ENCODE peak calls at places on chromosomes 7 and 10, in ten cellular contexts. K is HuH-7; C is T1000; Z is BJ; Y is brain microvascular endothelial cell; D is NK-92 treated with Interleukin-12 subunit alpha and Interleukin-12 subunit beta, amount 100 ng/mL, for 24 hours; I is tibial nerve; J is stimulated activated CD8-positive, alpha-beta memory T cell treated with anti-CD3 and anti-CD28 coated beads, Interleukin-2, amount 100 ng/mL, for 48 hours; U is hepatic stellate cell; S is RWPE1. F is an unnamed sample.

GRCh38 chr7:98281757-98282652 is 519 bp downstream of the BRI3 start:
- DNase-seq in J (peak), C (no peak), D (no peak), K (no peak), S (no peak), U (no peak), Y (no peak), I (peak), Z (no peak), F (peak)

GRCh38 chr7:67913604-67914003 is 917.0 kb downstream of the TYW1 start:
- DNase-seq in U (no peak), J (no peak), C (peak), K (no peak), Z (no peak), Y (no peak), D (peak), S (no peak), I (no peak), F (no peak)

GRCh38 chr10:48533951-48534720 is 70.7 kb downstream of the ARHGAP22 start:
- DNase-seq in J (no peak), S (no peak), U (no peak), D (no peak), C (no peak), I (no peak), Y (no peak), Z (no peak), K (no peak), F (peak)

GRCh38 chr10:70178139-70178725 is 7.9 kb upstream of the SAR1A start:
- DNase-seq in I (no peak), Z (no peak), D (no peak), C (no peak), K (no peak), S (no peak), J (no peak), Y (no peak), U (no peak), F (no peak)

GRCh38 chr10:408223-408622 is 273.0 kb downstream of the ZMYND11 start:
- DNase-seq in K (no peak), Y (no peak), C (no peak), S (no peak), U (no peak), J (no peak), D (no peak), I (no peak), Z (peak), F (no peak)

GRCh38 chr10:69549959-69550358 is 23.3 kb downstream of the NEUROG3 start:
- DNase-seq in K (no peak), Y (no peak), U (no peak), C (no peak), S (no peak), I (no peak), D (no peak), J (no peak), Z (no peak), F (no peak)

GRCh38 chr10:61761825-61762217 is 99.1 kb downstream of the CABCOCO1 start:
- DNase-seq in K (no peak), D (no peak), Y (no peak), S (no peak), C (no peak), I (no peak), U (no peak), Z (no peak), J (no peak), F (no peak)

GRCh38 chr7:13903997-13904396 is 85.5 kb downstream of the ETV1 start:
- DNase-seq in K (peak), S (no peak), D (no peak), Z (peak), I (no peak), U (no peak), J (no peak), C (no peak), Y (no peak), F (no peak)

GRCh38 chr7:47266131-47266706 is 315.7 kb downstream of the TNS3 start:
- DNase-seq in J (peak), Z (peak), Y (peak), U (peak), D (no peak), C (peak), I (no peak), S (peak), K (peak), F (peak)

GRCh38 chr10:49385939-49386922 is 9.7 kb downstream of the DRGX start:
- DNase-seq in K (no peak), J (no peak), U (no peak), D (no peak), S (no peak), C (no peak), Y (no peak), I (no peak), Z (no peak), F (no peak)

GRCh38 chr7:139075031-139075652 is 34.4 kb downstream of the ZC3HAV1 start:
- DNase-seq in K (peak), Y (peak), Z (peak), U (peak), I (peak), S (peak), D (peak), C (peak), J (no peak), F (peak)

GRCh38 chr10:66586073-66586472 is 339.8 kb upstream of the LRRTM3 start:
- DNase-seq in I (no peak), K (no peak), D (no peak), C (no peak), Z (no peak), S (no peak), J (no peak), Y (peak), U (no peak), F (peak)

GRCh38 chr7:150379590-150380379 is 655 bp downstream of the ZNF775 start:
- DNase-seq in Z (no peak), D (no peak), I (no peak), K (no peak), Y (no peak), U (peak), C (no peak), S (no peak), J (no peak), F (peak)

GRCh38 chr10:124646483-124647352 is 97.5 kb downstream of the FAM53B start:
- DNase-seq in J (no peak), K (no peak), C (no peak), S (peak), D (no peak), Z (peak), I (peak), Y (peak), U (peak), F (no peak)

GRCh38 chr7:151013356-151013727 is 11.0 kb downstream of the ATG9B start:
- DNase-seq in J (no peak), U (no peak), Z (no peak), K (no peak), I (no peak), C (no peak), S (no peak), D (no peak), Y (no peak), F (no peak)

GRCh38 chr10:49446031-49446430 is 50.1 kb upstream of the DRGX start:
- DNase-seq in Y (peak), Z (no peak), I (no peak), S (no peak), K (no peak), J (no peak), C (no peak), D (no peak), U (no peak), F (no peak)

GRCh38 chr10:49379596-49380410 is 16.1 kb downstream of the DRGX start:
- DNase-seq in C (no peak), I (no peak), D (no peak), J (no peak), K (peak), Z (no peak), Y (no peak), S (peak), U (peak), F (peak)

GRCh38 chr7:2157473-2158279 is 75.1 kb downstream of the MAD1L1 start:
- DNase-seq in Y (peak), K (peak), C (peak), S (no peak), J (no peak), D (no peak), Z (peak), I (peak), U (peak), F (no peak)

GRCh38 chr7:80273327-80273726 is 138.7 kb downstream of the GNAI1 start:
- DNase-seq in D (no peak), I (no peak), Y (no peak), Z (no peak), C (no peak), S (peak), U (no peak), J (no peak), K (no peak), F (no peak)

GRCh38 chr7:84190016-84190705 is 4.4 kb downstream of the SEMA3A start:
- DNase-seq in I (no peak), Z (no peak), J (no peak), C (no peak), U (no peak), K (no peak), D (no peak), S (no peak), Y (no peak), F (no peak)

GRCh38 chr10:78729366-78729765 is 339.4 kb upstream of the ZMIZ1 start:
- DNase-seq in U (no peak), S (no peak), K (no peak), J (no peak), I (no peak), D (no peak), Z (no peak), Y (no peak), C (no peak), F (no peak)

GRCh38 chr10:75788394-75789205 is 357.2 kb downstream of the LRMDA start:
- DNase-seq in J (no peak), D (no peak), U (no peak), Z (no peak), S (no peak), Y (no peak), K (no peak), I (no peak), C (no peak), F (no peak)

GRCh38 chr10:79007037-79007842 is 61.5 kb upstream of the ZMIZ1 start:
- DNase-seq in D (no peak), K (no peak), Z (no peak), Y (no peak), S (no peak), J (no peak), I (peak), C (no peak), U (no peak), F (no peak)

GRCh38 chr10:110268931-110269640 is 35.6 kb downstream of the SMNDC1 start:
- DNase-seq in Z (no peak), U (no peak), K (no peak), Y (no peak), J (no peak), I (no peak), S (no peak), C (no peak), D (no peak), F (no peak)

GRCh38 chr10:61992683-61993629 is 91.5 kb downstream of the ARID5B start:
- DNase-seq in K (no peak), D (peak), C (no peak), S (peak), I (peak), Y (peak), Z (peak), J (no peak), U (peak), F (no peak)

GRCh38 chr7:37297546-37297945 is 151.1 kb downstream of the ELMO1 start:
- DNase-seq in J (no peak), K (no peak), Z (no peak), S (no peak), U (no peak), C (no peak), I (no peak), D (no peak), Y (no peak), F (no peak)

GRCh38 chr7:139753079-139753692 is 24.6 kb downstream of the HIPK2 start:
- DNase-seq in S (no peak), U (peak), Y (no peak), K (peak), Z (no peak), D (no peak), I (no peak), J (no peak), C (no peak), F (peak)

GRCh38 chr10:79385804-79386531 is 38.7 kb downstream of the PPIF start:
- DNase-seq in Y (no peak), K (peak), I (peak), S (no peak), C (no peak), D (no peak), Z (no peak), J (no peak), U (peak), F (peak)

GRCh38 chr7:72042855-72043254 is 369.3 kb downstream of the CALN1 start:
- DNase-seq in C (no peak), Y (no peak), D (no peak), I (no peak), S (no peak), Z (no peak), U (no peak), K (no peak), J (no peak), F (no peak)

GRCh38 chr10:21194510-21194993 is 297.4 kb upstream of the NEBL start:
- DNase-seq in S (peak), K (no peak), D (no peak), I (no peak), C (peak), J (no peak), Y (no peak), Z (no peak), U (no peak), F (no peak)

GRCh38 chr10:28991738-28992270 is 297.1 kb upstream of the LYZL1 start:
- DNase-seq in Y (peak), D (no peak), S (peak), I (no peak), U (peak), Z (no peak), K (peak), J (no peak), C (no peak), F (peak)

GRCh38 chr7:24729365-24730017 is 27.8 kb downstream of the GSDME start:
- DNase-seq in Y (no peak), I (no peak), S (no peak), C (no peak), D (no peak), K (no peak), U (no peak), Z (no peak), J (no peak), F (no peak)

GRCh38 chr7:53428045-53428444 is 392.6 kb downstream of the POM121L12 start:
- DNase-seq in U (no peak), J (no peak), C (no peak), S (no peak), Y (no peak), Z (no peak), D (no peak), K (no peak), I (no peak), F (no peak)

GRCh38 chr10:33193057-33193866 is 141.2 kb downstream of the NRP1 start:
- DNase-seq in S (peak), J (peak), C (no peak), I (peak), D (no peak), U (peak), Y (peak), Z (peak), K (peak), F (peak)

GRCh38 chr7:81150951-81151361 is 232.1 kb upstream of the SEMA3C start:
- DNase-seq in C (no peak), Y (no peak), K (no peak), S (no peak), Z (no peak), U (no peak), J (no peak), D (no peak), I (no peak), F (no peak)

GRCh38 chr7:158394936-158395335 is 192.7 kb downstream of the PTPRN2 start:
- DNase-seq in U (no peak), D (no peak), S (peak), I (no peak), K (peak), C (no peak), J (no peak), Z (no peak), Y (no peak), F (peak)

F was measured in H7.